ENCODE peak calls at places on chromosomes 16 and 17, in five cellular contexts. I, J, F, Q and T are unnamed samples.

GRCh38 chr16:30903002-30903401 is 6.6 kb downstream of the CTF1 start:
- DNase-seq in I (no peak), J (no peak), F (no peak), Q (no peak), T (no peak)

GRCh38 chr17:76281573-76282371 is 16.6 kb downstream of the UBALD2 start:
- DNase-seq in I (no peak), J (no peak), F (no peak), Q (no peak), T (no peak)

GRCh38 chr16:27407158-27407557 is 5.2 kb downstream of the IL21R start:
- DNase-seq in I (no peak), J (no peak), F (no peak), Q (no peak), T (no peak)

GRCh38 chr16:75027520-75028300 is 28.9 kb downstream of the ZNRF1 start:
- DNase-seq in I (no peak), J (no peak), F (no peak), Q (no peak), T (no peak)

GRCh38 chr16:88651276-88651988 is 579 bp upstream of the CYBA start:
- DNase-seq in I (peak), J (peak), F (peak), Q (no peak), T (peak)

GRCh38 chr16:20114356-20114755 is 40.7 kb upstream of the GPR139 start:
- DNase-seq in I (no peak), J (no peak), F (no peak), Q (peak), T (no peak)

GRCh38 chr17:16484445-16485169 is 7.4 kb downstream of the LRRC75A start:
- DNase-seq in I (no peak), J (peak), F (peak), Q (no peak), T (no peak)

GRCh38 chr17:15236281-15237105 is 28.6 kb downstream of the PMP22 start:
- DNase-seq in I (no peak), J (no peak), F (no peak), Q (no peak), T (no peak)

GRCh38 chr17:2388020-2388704 is 12.7 kb downstream of the MNT start:
- DNase-seq in I (peak), J (no peak), F (no peak), Q (no peak), T (no peak)

GRCh38 chr17:69250641-69251040 is 22.0 kb upstream of the ABCA10 start:
- DNase-seq in I (no peak), J (no peak), F (no peak), Q (no peak), T (no peak)

GRCh38 chr17:17880577-17881196 is 43.9 kb upstream of the SREBF1 start:
- DNase-seq in I (no peak), J (no peak), F (no peak), Q (no peak), T (no peak)

GRCh38 chr17:7440823-7441174 is 1.5 kb downstream of the FGF11 start:
- DNase-seq in I (peak), J (peak), F (peak), Q (no peak), T (no peak)

GRCh38 chr17:64506576-64507417 is at the start of gene CEP95:
- DNase-seq in I (peak), J (peak), F (peak), Q (peak), T (peak)

GRCh38 chr16:9489823-9490467 is 398.5 kb downstream of the HAPSTR1 start:
- DNase-seq in I (no peak), J (peak), F (no peak), Q (peak), T (no peak)

GRCh38 chr17:79627766-79628690 is 17.2 kb upstream of the RBFOX3 start:
- DNase-seq in I (peak), J (no peak), F (peak), Q (peak), T (peak)

GRCh38 chr17:50328360-50328759 is 17.6 kb upstream of the XYLT2 start:
- DNase-seq in I (no peak), J (no peak), F (no peak), Q (no peak), T (no peak)

GRCh38 chr16:65106792-65107191 is 15.1 kb downstream of the CDH11 start:
- DNase-seq in I (no peak), J (no peak), F (no peak), Q (no peak), T (no peak)

GRCh38 chr17:28272166-28272565 is 46.8 kb upstream of the TMEM97 start:
- DNase-seq in I (no peak), J (no peak), F (no peak), Q (no peak), T (no peak)

GRCh38 chr16:66406534-66407368 is 20.3 kb upstream of the BEAN1 start:
- DNase-seq in I (peak), J (peak), F (peak), Q (peak), T (peak)

GRCh38 chr16:70252355-70252988 is 732 bp upstream of the EXOSC6 start:
- DNase-seq in I (peak), J (peak), F (no peak), Q (no peak), T (no peak)

GRCh38 chr16:19907161-19907992 is 22.7 kb upstream of the GPRC5B start:
- DNase-seq in I (peak), J (peak), F (peak), Q (peak), T (peak)

GRCh38 chr16:29665294-29666077 is 2.4 kb downstream of the SPN start:
- DNase-seq in I (no peak), J (no peak), F (peak), Q (no peak), T (no peak)

GRCh38 chr17:48546187-48546923 is 1.4 kb upstream of the HOXB2 start:
- DNase-seq in I (no peak), J (peak), F (no peak), Q (peak), T (no peak)

GRCh38 chr16:30112197-30113030 is 923 bp downstream of the GDPD3 start:
- DNase-seq in I (peak), J (peak), F (peak), Q (peak), T (peak)

GRCh38 chr16:25109643-25110042 is 1.9 kb upstream of the LCMT1 start:
- DNase-seq in I (no peak), J (no peak), F (no peak), Q (peak), T (no peak)

GRCh38 chr17:75345514-75346167 is 56.4 kb upstream of the SLC25A19 start:
- DNase-seq in I (no peak), J (peak), F (peak), Q (no peak), T (peak)

GRCh38 chr17:77011173-77012011 is 129.4 kb upstream of the SEC14L1 start:
- DNase-seq in I (peak), J (peak), F (no peak), Q (no peak), T (no peak)

GRCh38 chr17:50051082-50051576 is 4.8 kb upstream of the ITGA3 start:
- DNase-seq in I (no peak), J (no peak), F (peak), Q (no peak), T (no peak)

GRCh38 chr16:73483076-73483791 is 435.3 kb upstream of the ZFHX3 start:
- DNase-seq in I (no peak), J (peak), F (no peak), Q (no peak), T (no peak)

GRCh38 chr16:2481676-2482075 is 6.7 kb downstream of the TBC1D24 start:
- DNase-seq in I (no peak), J (no peak), F (no peak), Q (no peak), T (no peak)

GRCh38 chr16:57608462-57609113 is 19.8 kb upstream of the ADGRG1 start:
- DNase-seq in I (no peak), J (no peak), F (peak), Q (peak), T (no peak)

GRCh38 chr17:21034350-21035235 is 8.2 kb downstream of the USP22 start:
- DNase-seq in I (no peak), J (peak), F (no peak), Q (no peak), T (no peak)

GRCh38 chr16:47309581-47310312 is 151.1 kb downstream of the ITFG1 start:
- DNase-seq in I (no peak), J (no peak), F (no peak), Q (no peak), T (no peak)

GRCh38 chr17:17650959-17651358 is 30.3 kb upstream of the RAI1 start:
- DNase-seq in I (no peak), J (no peak), F (no peak), Q (no peak), T (no peak)

GRCh38 chr17:1967092-1967662 is 58.0 kb downstream of the RTN4RL1 start:
- DNase-seq in I (no peak), J (peak), F (no peak), Q (no peak), T (no peak)

GRCh38 chr16:89925596-89926079 is 2.5 kb downstream of the TUBB3 start:
- DNase-seq in I (peak), J (peak), F (no peak), Q (no peak), T (no peak)

GRCh38 chr16:72256398-72257048 is 84.6 kb upstream of the PMFBP1 start:
- DNase-seq in I (no peak), J (no peak), F (no peak), Q (peak), T (no peak)
- TF ChIP-seq POLR2AphosphoS5 in I (no peak), J (no peak), F (no peak), Q (no peak), T (no peak)

GRCh38 chr16:48446534-48446920 is 61.3 kb upstream of the SIAH1 start:
- DNase-seq in I (no peak), J (no peak), F (no peak), Q (peak), T (no peak)

GRCh38 chr16:48441863-48442279 is 56.7 kb upstream of the SIAH1 start:
- DNase-seq in I (no peak), J (no peak), F (no peak), Q (peak), T (no peak)

GRCh38 chr16:48445782-48446533 is 60.7 kb upstream of the SIAH1 start:
- DNase-seq in I (no peak), J (no peak), F (no peak), Q (peak), T (no peak)

GRCh38 chr16:48442379-48442778 is 57.2 kb upstream of the SIAH1 start:
- DNase-seq in I (no peak), J (no peak), F (no peak), Q (peak), T (no peak)

DNA sequence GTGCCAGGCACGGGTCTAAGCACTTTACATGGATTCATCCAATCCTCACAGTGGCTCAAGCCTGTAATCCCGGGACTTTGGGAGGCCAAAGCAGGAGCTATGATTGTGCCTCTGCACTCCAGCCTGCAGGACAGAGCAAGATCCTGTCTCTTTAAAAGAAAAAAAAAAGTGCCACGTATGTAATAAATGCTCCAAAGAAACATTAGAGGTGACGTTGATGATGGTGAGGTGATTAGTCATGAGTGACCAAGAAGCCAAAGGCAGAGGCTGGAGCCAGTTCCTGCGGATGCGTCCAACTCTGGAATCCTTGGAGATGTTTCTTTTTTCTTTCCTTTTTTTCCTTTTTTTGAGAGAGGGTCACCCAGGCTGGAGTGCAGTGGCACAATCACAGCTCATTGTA is 59.4 kb upstream of the SIAH1 start:
- DNase-seq in I (no peak), J (no peak), F (no peak), Q (peak), T (no peak)
- TF ChIP-seq POLR2AphosphoS5 in I (no peak), J (no peak), F (no peak), Q (peak), T (no peak)

DNA sequence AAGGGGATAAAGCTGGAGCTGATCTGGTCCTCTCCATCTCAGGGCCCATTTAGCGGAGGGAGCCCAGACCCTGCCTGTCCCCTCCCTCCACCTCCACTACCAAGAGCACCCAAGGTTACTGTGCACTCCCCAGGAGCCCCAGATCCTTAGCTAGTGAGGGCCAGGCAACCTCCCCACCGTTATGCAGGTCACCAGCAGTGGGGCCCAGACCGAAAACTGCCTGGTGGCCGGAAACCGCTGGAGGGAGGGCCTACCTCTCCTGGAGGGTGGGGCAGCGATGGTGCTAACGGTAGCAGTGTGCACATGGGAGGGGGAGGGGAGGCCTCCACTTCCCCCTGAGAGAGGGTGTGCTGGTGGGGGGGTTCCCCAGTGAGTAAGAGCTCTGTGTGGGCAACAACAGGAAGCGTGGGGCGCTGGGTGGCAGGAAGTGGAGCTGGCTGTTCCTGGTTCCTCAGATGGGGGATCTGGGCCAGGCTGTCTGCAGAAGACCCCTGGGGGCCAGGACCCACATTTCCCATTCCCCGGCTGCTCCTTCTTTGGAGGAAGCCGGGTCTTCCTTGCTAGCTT is 4.4 kb downstream of the FMNL1 start:
- DNase-seq in I (no peak), J (no peak), F (peak), Q (peak), T (peak)
- TF ChIP-seq POLR2AphosphoS5 in I (no peak), J (no peak), F (peak), Q (peak), T (peak)

GRCh38 chr17:44086364-44087311 is 16.1 kb downstream of the G6PC3 start:
- DNase-seq in I (peak), J (peak), F (no peak), Q (peak), T (no peak)
- TF ChIP-seq POLR2AphosphoS5 in I (peak), J (no peak), F (no peak), Q (peak), T (no peak)

DNA sequence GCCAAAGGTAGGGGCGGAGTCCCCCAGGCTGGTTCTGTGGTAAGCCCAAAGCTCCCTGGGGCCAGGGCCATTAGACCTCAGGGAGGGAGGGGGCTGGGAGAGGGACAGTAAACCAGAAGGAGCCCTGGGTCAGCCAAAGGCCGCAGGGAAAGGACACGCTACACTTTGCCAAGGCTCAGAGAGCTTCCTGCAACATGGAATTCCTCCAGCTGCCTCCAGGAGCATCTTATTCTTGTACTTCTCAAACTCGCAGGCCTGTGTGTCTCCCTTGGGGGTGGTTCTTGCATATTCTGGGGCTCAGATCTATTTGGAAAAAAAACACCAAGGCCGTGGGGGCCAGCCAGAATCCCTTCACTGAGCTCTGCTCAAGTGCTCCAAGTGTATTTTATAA is 25.1 kb downstream of the AKAP1 start:
- DNase-seq in I (no peak), J (peak), F (no peak), Q (peak), T (no peak)
- TF ChIP-seq POLR2AphosphoS5 in I (no peak), J (no peak), F (no peak), Q (peak), T (no peak)

DNA sequence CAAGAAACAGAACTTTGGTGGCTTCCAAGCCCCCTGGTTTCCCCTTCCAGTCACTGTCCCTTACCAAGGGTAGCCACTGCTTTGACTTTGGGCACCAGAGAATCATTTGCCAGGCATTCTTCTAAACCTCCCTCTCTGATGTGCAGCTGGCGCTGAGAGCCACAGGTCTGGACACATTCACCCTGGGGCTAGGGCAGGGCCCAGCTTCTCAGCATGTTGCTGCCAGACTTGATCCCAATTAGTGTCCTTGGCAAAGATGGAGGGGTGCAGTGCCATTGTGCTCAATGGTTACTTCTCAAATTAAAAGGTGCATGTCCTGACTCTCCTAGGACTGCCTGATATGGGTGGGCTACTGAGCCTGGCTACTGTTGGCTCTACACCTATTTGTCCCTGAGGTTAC is 7.6 kb upstream of the SLC47A2 start:
- DNase-seq in I (no peak), J (no peak), F (no peak), Q (no peak), T (no peak)
- TF ChIP-seq POLR2AphosphoS5 in I (no peak), J (no peak), F (no peak), Q (no peak), T (no peak)

GRCh38 chr17:3993493-3994220 is 29.4 kb upstream of the ATP2A3 start:
- DNase-seq in I (no peak), J (no peak), F (no peak), Q (no peak), T (no peak)

GRCh38 chr17:3992370-3992769 is 28.1 kb upstream of the ATP2A3 start:
- DNase-seq in I (no peak), J (no peak), F (peak), Q (no peak), T (no peak)

GRCh38 chr17:3995067-3995466 is 30.8 kb upstream of the ATP2A3 start:
- DNase-seq in I (no peak), J (no peak), F (no peak), Q (peak), T (no peak)

GRCh38 chr17:3990391-3991127 is 26.3 kb upstream of the ATP2A3 start:
- DNase-seq in I (peak), J (no peak), F (no peak), Q (no peak), T (no peak)

GRCh38 chr17:3994221-3994576 is 30.0 kb upstream of the ATP2A3 start:
- DNase-seq in I (no peak), J (no peak), F (no peak), Q (no peak), T (no peak)
- TF ChIP-seq POLR2AphosphoS5 in I (no peak), J (no peak), F (no peak), Q (no peak), T (no peak)

GRCh38 chr17:82256242-82256894 is 17.1 kb downstream of the CSNK1D start:
- DNase-seq in I (no peak), J (no peak), F (no peak), Q (no peak), T (no peak)

GRCh38 chr17:82255573-82255972 is 17.9 kb downstream of the CSNK1D start:
- DNase-seq in I (no peak), J (no peak), F (no peak), Q (no peak), T (no peak)

GRCh38 chr17:82257473-82257872 is 16.0 kb downstream of the CSNK1D start:
- DNase-seq in I (peak), J (peak), F (peak), Q (peak), T (no peak)

GRCh38 chr17:82263641-82264040 is 9.9 kb downstream of the CSNK1D start:
- DNase-seq in I (no peak), J (no peak), F (peak), Q (no peak), T (no peak)

DNA sequence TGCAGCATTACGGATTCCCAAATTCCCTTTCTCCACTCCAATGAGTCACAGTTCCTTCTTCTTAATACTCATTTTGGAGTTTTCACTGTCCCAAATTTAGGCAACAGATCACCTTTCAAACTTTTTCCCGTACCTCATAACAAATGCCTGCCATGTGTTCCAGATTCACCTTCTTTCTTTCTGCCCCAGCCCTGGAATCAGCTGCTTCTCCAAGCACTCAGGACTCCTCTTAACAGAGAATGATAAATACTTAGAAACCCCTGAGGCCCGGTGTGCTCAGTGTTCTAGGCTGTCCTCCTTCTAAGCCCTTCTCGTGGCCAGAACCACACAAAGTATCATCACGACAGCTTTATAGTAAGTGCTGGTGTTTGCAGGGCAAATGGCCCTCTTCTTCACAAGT is 14.9 kb downstream of the CSNK1D start:
- DNase-seq in I (no peak), J (no peak), F (no peak), Q (no peak), T (no peak)
- TF ChIP-seq POLR2AphosphoS5 in I (no peak), J (no peak), F (no peak), Q (no peak), T (no peak)